ENCODE peak calls at places on chromosomes 12 and 14, in ten cellular contexts. One of them, this sample, is unnamed. For H3K4me1, the result is how much of the 10 kb centered on the place peaks cover.

GRCh38 chr12:96375173-96375572 is 25.1 kb downstream of the CDK17 start:
- DNase-seq in tibial nerve: no peak
- DNase-seq in A549: no peak
- DNase-seq in heart right ventricle: no peak
- DNase-seq in H1: no peak
- DNase-seq in naive thymus-derived CD4-positive, alpha-beta T cell: no peak
- DNase-seq in heart left ventricle: no peak
- DNase-seq in HepG2: no peak
- DNase-seq in endodermal cell: no peak
- DNase-seq in mucosa of descending colon: no peak
- DNase-seq in this sample: no peak

GRCh38 chr12:64749466-64750202 is 9.6 kb downstream of the GNS start:
- DNase-seq in heart left ventricle: no peak
- DNase-seq in HepG2: no peak
- DNase-seq in endodermal cell: no peak
- DNase-seq in mucosa of descending colon: no peak
- DNase-seq in heart right ventricle: no peak
- DNase-seq in H1: no peak
- DNase-seq in tibial nerve: no peak
- DNase-seq in A549: no peak
- DNase-seq in naive thymus-derived CD4-positive, alpha-beta T cell: no peak
- DNase-seq in this sample: no peak

GRCh38 chr12:23238957-23239356 is 614.0 kb downstream of the ETNK1 start:
- DNase-seq in mucosa of descending colon: no peak
- DNase-seq in A549: no peak
- DNase-seq in HepG2: no peak
- DNase-seq in heart right ventricle: no peak
- DNase-seq in H1: no peak
- DNase-seq in endodermal cell: no peak
- DNase-seq in tibial nerve: no peak
- DNase-seq in heart left ventricle: no peak
- DNase-seq in naive thymus-derived CD4-positive, alpha-beta T cell: no peak
- DNase-seq in this sample: no peak

GRCh38 chr14:72350215-72350614 is 418.0 kb downstream of the RGS6 start:
- DNase-seq in tibial nerve: no peak
- DNase-seq in heart left ventricle: no peak
- DNase-seq in A549: no peak
- DNase-seq in heart right ventricle: no peak
- DNase-seq in H1: no peak
- DNase-seq in endodermal cell: no peak
- DNase-seq in mucosa of descending colon: no peak
- DNase-seq in HepG2: no peak
- DNase-seq in naive thymus-derived CD4-positive, alpha-beta T cell: no peak
- DNase-seq in this sample: no peak

GRCh38 chr14:71290301-71290700 is 383.0 kb downstream of the PCNX1 start:
- DNase-seq in mucosa of descending colon: no peak
- DNase-seq in A549: no peak
- DNase-seq in heart right ventricle: no peak
- DNase-seq in H1: no peak
- DNase-seq in heart left ventricle: no peak
- DNase-seq in HepG2: no peak
- DNase-seq in tibial nerve: no peak
- DNase-seq in endodermal cell: no peak
- DNase-seq in naive thymus-derived CD4-positive, alpha-beta T cell: no peak
- DNase-seq in this sample: peak

GRCh38 chr12:124026755-124027745 is 54.0 kb downstream of the ZNF664 start:
- DNase-seq in A549: no peak
- DNase-seq in heart left ventricle: no peak
- DNase-seq in HepG2: no peak
- DNase-seq in endodermal cell: no peak
- DNase-seq in heart right ventricle: peak
- DNase-seq in naive thymus-derived CD4-positive, alpha-beta T cell: no peak
- DNase-seq in H1: peak
- DNase-seq in mucosa of descending colon: no peak
- DNase-seq in tibial nerve: no peak
- DNase-seq in this sample: no peak

GRCh38 chr12:49867580-49868341 is 24.9 kb upstream of the BCDIN3D start:
- DNase-seq in H1: peak
- DNase-seq in heart left ventricle: no peak
- DNase-seq in HepG2: no peak
- DNase-seq in tibial nerve: no peak
- DNase-seq in endodermal cell: no peak
- DNase-seq in mucosa of descending colon: no peak
- DNase-seq in A549: no peak
- DNase-seq in heart right ventricle: no peak
- DNase-seq in naive thymus-derived CD4-positive, alpha-beta T cell: no peak
- DNase-seq in this sample: no peak

GRCh38 chr14:68466491-68466977 is 326.3 kb downstream of the ZFP36L1 start:
- DNase-seq in heart right ventricle: no peak
- DNase-seq in mucosa of descending colon: no peak
- DNase-seq in H1: no peak
- DNase-seq in endodermal cell: no peak
- DNase-seq in naive thymus-derived CD4-positive, alpha-beta T cell: no peak
- DNase-seq in HepG2: peak
- DNase-seq in tibial nerve: no peak
- DNase-seq in A549: peak
- DNase-seq in heart left ventricle: peak
- DNase-seq in this sample: no peak

GRCh38 chr12:119694111-119694510 is 26.2 kb downstream of the PRKAB1 start:
- DNase-seq in H1: no peak
- DNase-seq in A549: no peak
- DNase-seq in heart right ventricle: no peak
- DNase-seq in heart left ventricle: no peak
- DNase-seq in naive thymus-derived CD4-positive, alpha-beta T cell: no peak
- DNase-seq in tibial nerve: no peak
- DNase-seq in HepG2: no peak
- DNase-seq in endodermal cell: no peak
- DNase-seq in mucosa of descending colon: no peak
- DNase-seq in this sample: no peak

GRCh38 chr12:130872179-130873096 is 572 bp downstream of the RAN start:
- DNase-seq in heart left ventricle: peak
- DNase-seq in H1: no peak
- DNase-seq in naive thymus-derived CD4-positive, alpha-beta T cell: peak
- DNase-seq in A549: peak
- DNase-seq in mucosa of descending colon: peak
- DNase-seq in heart right ventricle: no peak
- DNase-seq in endodermal cell: peak
- DNase-seq in HepG2: no peak
- DNase-seq in tibial nerve: no peak
- DNase-seq in this sample: peak

GRCh38 chr14:66119805-66120204 is 366.4 kb upstream of the CCDC196 start:
- DNase-seq in heart right ventricle: no peak
- DNase-seq in naive thymus-derived CD4-positive, alpha-beta T cell: no peak
- DNase-seq in H1: no peak
- DNase-seq in endodermal cell: no peak
- DNase-seq in mucosa of descending colon: no peak
- DNase-seq in heart left ventricle: no peak
- DNase-seq in tibial nerve: no peak
- DNase-seq in HepG2: no peak
- DNase-seq in A549: no peak
- DNase-seq in this sample: no peak

GRCh38 chr12:120358412-120359158 is 10.4 kb downstream of the MSI1 start:
- DNase-seq in endodermal cell: peak
- DNase-seq in heart right ventricle: no peak
- DNase-seq in heart left ventricle: no peak
- DNase-seq in mucosa of descending colon: no peak
- DNase-seq in naive thymus-derived CD4-positive, alpha-beta T cell: no peak
- DNase-seq in HepG2: no peak
- DNase-seq in A549: no peak
- DNase-seq in H1: peak
- DNase-seq in tibial nerve: no peak
- DNase-seq in this sample: no peak

GRCh38 chr12:6457220-6457945 is 5.5 kb downstream of the TAPBPL start:
- DNase-seq in heart left ventricle: no peak
- DNase-seq in endodermal cell: no peak
- DNase-seq in H1: no peak
- DNase-seq in heart right ventricle: no peak
- DNase-seq in A549: no peak
- DNase-seq in tibial nerve: no peak
- DNase-seq in mucosa of descending colon: no peak
- DNase-seq in naive thymus-derived CD4-positive, alpha-beta T cell: no peak
- DNase-seq in HepG2: no peak
- DNase-seq in this sample: no peak

GRCh38 chr14:91484186-91484585 is 25.9 kb downstream of the PPP4R3A start:
- DNase-seq in H1: no peak
- DNase-seq in mucosa of descending colon: no peak
- DNase-seq in heart left ventricle: no peak
- DNase-seq in naive thymus-derived CD4-positive, alpha-beta T cell: no peak
- DNase-seq in heart right ventricle: no peak
- DNase-seq in HepG2: no peak
- DNase-seq in endodermal cell: no peak
- DNase-seq in A549: no peak
- DNase-seq in tibial nerve: no peak
- DNase-seq in this sample: no peak

DNA sequence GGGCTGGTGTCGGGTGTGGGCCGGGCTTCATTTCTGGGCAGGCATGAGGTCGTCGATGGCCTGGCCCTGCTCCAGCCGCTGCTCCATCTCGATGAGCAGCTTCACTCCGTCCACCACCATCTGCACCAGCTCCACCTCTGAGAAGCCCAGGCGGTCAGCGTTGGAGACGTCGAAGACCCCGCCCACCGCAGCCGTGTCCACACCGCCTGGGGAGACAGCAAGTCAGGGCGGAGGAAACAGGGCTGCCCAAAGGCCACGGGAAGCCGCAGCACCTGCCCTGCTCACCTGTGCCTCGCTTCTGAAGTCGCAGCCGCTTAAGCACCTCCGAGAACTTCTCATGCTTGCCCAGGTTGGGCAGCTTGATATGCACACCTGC is 2.8 kb downstream of the CKB start:
- DNase-seq in heart left ventricle: peak
- DNase-seq in mucosa of descending colon: peak
- DNase-seq in H1: no peak
- DNase-seq in HepG2: no peak
- DNase-seq in A549: no peak
- DNase-seq in tibial nerve: no peak
- DNase-seq in endodermal cell: no peak
- DNase-seq in naive thymus-derived CD4-positive, alpha-beta T cell: no peak
- DNase-seq in heart right ventricle: no peak
- DNase-seq in this sample: no peak
- H3K4me3 ChIP-seq in heart left ventricle: no peak
- H3K4me3 ChIP-seq in mucosa of descending colon: no peak
- H3K4me3 ChIP-seq in H1: no peak
- H3K4me3 ChIP-seq in HepG2: no peak
- H3K4me3 ChIP-seq in A549: no peak
- H3K4me3 ChIP-seq in tibial nerve: no peak
- H3K4me3 ChIP-seq in endodermal cell: peak
- H3K4me3 ChIP-seq in naive thymus-derived CD4-positive, alpha-beta T cell: no peak
- H3K4me3 ChIP-seq in heart right ventricle: no peak
- H3K4me3 ChIP-seq in this sample: no peak

GRCh38 chr14:20683896-20684661 is at the start of gene RNASE4:
- DNase-seq in endodermal cell: peak
- DNase-seq in tibial nerve: peak
- DNase-seq in naive thymus-derived CD4-positive, alpha-beta T cell: peak
- DNase-seq in heart left ventricle: peak
- DNase-seq in mucosa of descending colon: peak
- DNase-seq in A549: peak
- DNase-seq in H1: peak
- DNase-seq in HepG2: peak
- DNase-seq in heart right ventricle: peak
- DNase-seq in this sample: peak
- H3K4me1 ChIP-seq in endodermal cell: under half
- H3K4me1 ChIP-seq in tibial nerve: under half
- H3K4me1 ChIP-seq in naive thymus-derived CD4-positive, alpha-beta T cell: under half
- H3K4me1 ChIP-seq in heart left ventricle: under half
- H3K4me1 ChIP-seq in mucosa of descending colon: half or more
- H3K4me1 ChIP-seq in A549: under half
- H3K4me1 ChIP-seq in H1: under half
- H3K4me1 ChIP-seq in HepG2: under half
- H3K4me1 ChIP-seq in heart right ventricle: half or more
- H3K4me1 ChIP-seq in this sample: under half

DNA sequence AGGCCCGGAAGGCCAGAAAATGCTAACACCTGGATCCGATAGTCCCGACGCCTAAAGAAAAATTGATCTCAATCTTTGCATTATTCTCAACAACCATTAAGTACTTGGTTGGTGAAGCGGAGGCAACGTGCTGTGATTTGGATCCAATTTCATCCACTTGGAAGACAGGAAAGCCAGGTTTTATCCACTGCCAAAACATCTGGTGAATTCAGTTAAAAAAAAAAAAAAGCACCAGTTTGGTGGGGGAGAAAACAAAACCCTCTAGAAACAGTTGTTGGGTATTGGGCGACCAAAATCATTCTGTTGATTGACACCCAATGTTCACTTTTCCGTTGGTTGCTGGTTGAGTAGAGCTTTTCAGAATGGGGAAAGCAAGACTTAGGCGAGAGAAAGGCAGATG is 41.8 kb upstream of the MED13L start:
- DNase-seq in endodermal cell: no peak
- DNase-seq in naive thymus-derived CD4-positive, alpha-beta T cell: no peak
- DNase-seq in HepG2: no peak
- DNase-seq in tibial nerve: no peak
- DNase-seq in A549: no peak
- DNase-seq in heart left ventricle: no peak
- DNase-seq in heart right ventricle: no peak
- DNase-seq in mucosa of descending colon: no peak
- DNase-seq in H1: no peak
- DNase-seq in this sample: no peak
- H3K4me3 ChIP-seq in endodermal cell: no peak
- H3K4me3 ChIP-seq in naive thymus-derived CD4-positive, alpha-beta T cell: no peak
- H3K4me3 ChIP-seq in HepG2: no peak
- H3K4me3 ChIP-seq in tibial nerve: no peak
- H3K4me3 ChIP-seq in A549: no peak
- H3K4me3 ChIP-seq in heart left ventricle: peak
- H3K4me3 ChIP-seq in heart right ventricle: no peak
- H3K4me3 ChIP-seq in mucosa of descending colon: no peak
- H3K4me3 ChIP-seq in H1: no peak
- H3K4me3 ChIP-seq in this sample: no peak

GRCh38 chr14:99201351-99202073 is 70.5 kb downstream of the BCL11B start:
- DNase-seq in heart right ventricle: no peak
- DNase-seq in mucosa of descending colon: no peak
- DNase-seq in HepG2: no peak
- DNase-seq in H1: no peak
- DNase-seq in endodermal cell: peak
- DNase-seq in naive thymus-derived CD4-positive, alpha-beta T cell: no peak
- DNase-seq in A549: no peak
- DNase-seq in tibial nerve: no peak
- DNase-seq in heart left ventricle: no peak
- DNase-seq in this sample: no peak

GRCh38 chr14:99199854-99200653 is 71.9 kb downstream of the BCL11B start:
- DNase-seq in H1: no peak
- DNase-seq in A549: no peak
- DNase-seq in heart left ventricle: peak
- DNase-seq in HepG2: no peak
- DNase-seq in heart right ventricle: peak
- DNase-seq in endodermal cell: no peak
- DNase-seq in mucosa of descending colon: no peak
- DNase-seq in naive thymus-derived CD4-positive, alpha-beta T cell: no peak
- DNase-seq in tibial nerve: no peak
- DNase-seq in this sample: no peak

GRCh38 chr14:99200654-99201005 is 71.4 kb downstream of the BCL11B start:
- DNase-seq in H1: no peak
- DNase-seq in A549: no peak
- DNase-seq in tibial nerve: no peak
- DNase-seq in mucosa of descending colon: no peak
- DNase-seq in heart right ventricle: no peak
- DNase-seq in HepG2: no peak
- DNase-seq in heart left ventricle: no peak
- DNase-seq in endodermal cell: no peak
- DNase-seq in naive thymus-derived CD4-positive, alpha-beta T cell: no peak
- DNase-seq in this sample: no peak

GRCh38 chr14:99196310-99196650 is 75.7 kb downstream of the BCL11B start:
- DNase-seq in tibial nerve: no peak
- DNase-seq in mucosa of descending colon: no peak
- DNase-seq in HepG2: no peak
- DNase-seq in A549: no peak
- DNase-seq in heart left ventricle: no peak
- DNase-seq in heart right ventricle: no peak
- DNase-seq in naive thymus-derived CD4-positive, alpha-beta T cell: no peak
- DNase-seq in endodermal cell: no peak
- DNase-seq in H1: no peak
- DNase-seq in this sample: no peak

GRCh38 chr14:99198746-99199145 is 73.3 kb downstream of the BCL11B start:
- DNase-seq in A549: no peak
- DNase-seq in H1: no peak
- DNase-seq in heart right ventricle: no peak
- DNase-seq in naive thymus-derived CD4-positive, alpha-beta T cell: no peak
- DNase-seq in tibial nerve: no peak
- DNase-seq in HepG2: no peak
- DNase-seq in heart left ventricle: no peak
- DNase-seq in endodermal cell: no peak
- DNase-seq in mucosa of descending colon: no peak
- DNase-seq in this sample: no peak
- H3K4me1 ChIP-seq in A549: under half
- H3K4me1 ChIP-seq in H1: under half
- H3K4me1 ChIP-seq in heart right ventricle: under half
- H3K4me1 ChIP-seq in naive thymus-derived CD4-positive, alpha-beta T cell: half or more
- H3K4me1 ChIP-seq in tibial nerve: under half
- H3K4me1 ChIP-seq in HepG2: under half
- H3K4me1 ChIP-seq in heart left ventricle: under half
- H3K4me1 ChIP-seq in endodermal cell: under half
- H3K4me1 ChIP-seq in mucosa of descending colon: under half
- H3K4me1 ChIP-seq in this sample: under half